ENCODE peak calls at places on chromosomes 11 and 22, in nine cellular contexts. P is spleen, T is esophagus squamous epithelium, F is body of pancreas, E is suprapubic skin, Z is IMR-90, V is heart left ventricle, L is lower leg skin, S is stomach. U is an unnamed sample.

GRCh38 chr11:116696381-116696941 is 76.3 kb downstream of the BUD13 start:
- DNase-seq in P (peak; percentile 59), T (no peak), F (no peak), E (peak; percentile 59), Z (no peak), V (no peak), L (peak; percentile 13), S (peak; percentile 9), U (peak; percentile 30)

GRCh38 chr11:34972892-34973291 is 56.5 kb downstream of the PDHX start:
- DNase-seq in P (no peak), T (no peak), F (no peak), E (no peak), Z (peak; percentile 87), V (no peak), L (no peak), S (no peak), U (no peak)

GRCh38 chr22:41772198-41772597 is 28.3 kb upstream of the CCDC134 start:
- DNase-seq in P (no peak), T (no peak), F (no peak), E (no peak), Z (no peak), V (no peak), L (no peak), S (no peak), U (no peak)

GRCh38 chr22:22546490-22546889 is 12.6 kb downstream of the PRAME start:
- DNase-seq in P (no peak), T (no peak), F (no peak), E (no peak), Z (peak; percentile 8), V (no peak), L (peak; percentile 15), S (no peak), U (no peak)

GRCh38 chr22:29947410-29948387 is 64.7 kb downstream of the MTMR3 start:
- DNase-seq in P (no peak), T (no peak), F (no peak), E (no peak), Z (peak; percentile 47), V (no peak), L (no peak), S (no peak), U (no peak)

GRCh38 chr11:133793271-133793848 is 52.0 kb downstream of the SPATA19 start:
- DNase-seq in P (no peak), T (no peak), F (no peak), E (no peak), Z (no peak), V (no peak), L (no peak), S (no peak), U (no peak)

GRCh38 chr11:12200359-12201015 is 90.1 kb downstream of the MICAL2 start:
- DNase-seq in P (no peak), T (no peak), F (peak; percentile 66), E (no peak), Z (peak; percentile 83), V (peak; percentile 82), L (no peak), S (no peak), U (peak; percentile 56)

GRCh38 chr22:48673806-48674500 is 1153.7 kb downstream of the BRD1 start:
- DNase-seq in P (no peak), T (no peak), F (no peak), E (no peak), Z (no peak), V (no peak), L (no peak), S (no peak), U (no peak)

GRCh38 chr11:469684-470667 is 19.9 kb downstream of the PTDSS2 start:
- DNase-seq in P (peak; percentile 76), T (no peak), F (peak; percentile 59), E (peak; percentile 84), Z (peak; percentile 81), V (no peak), L (peak; percentile 79), S (peak; percentile 63), U (peak; percentile 48)

GRCh38 chr22:30044369-30044768 is 35.9 kb upstream of the HORMAD2 start:
- DNase-seq in P (no peak), T (no peak), F (peak; percentile 87), E (peak; percentile 67), Z (peak; percentile 93), V (no peak), L (no peak), S (peak; percentile 43), U (no peak)

GRCh38 chr11:75245356-75246005 is 4.9 kb downstream of the TPBGL start:
- DNase-seq in P (peak; percentile 44), T (no peak), F (no peak), E (peak; percentile 47), Z (no peak), V (no peak), L (no peak), S (peak; percentile 8), U (peak; percentile 19)

GRCh38 chr11:95520765-95521542 is 268.6 kb downstream of the FAM76B start:
- DNase-seq in P (no peak), T (no peak), F (no peak), E (no peak), Z (no peak), V (no peak), L (peak; percentile 44), S (no peak), U (no peak)

GRCh38 chr11:112157274-112157766 is 6.6 kb downstream of the IL18 start:
- DNase-seq in P (no peak), T (no peak), F (peak; percentile 69), E (no peak), Z (peak; percentile 100), V (no peak), L (peak; percentile 61), S (no peak), U (no peak)

GRCh38 chr11:60193687-60194433 is 11.0 kb upstream of the MS4A6A start:
- DNase-seq in P (no peak), T (no peak), F (peak; percentile 68), E (no peak), Z (peak; percentile 11), V (no peak), L (peak; percentile 54), S (peak; percentile 46), U (no peak)

GRCh38 chr22:31253949-31254348 is 38.3 kb downstream of the PIK3IP1 start:
- DNase-seq in P (no peak), T (no peak), F (peak; percentile 92), E (peak; percentile 82), Z (no peak), V (peak; percentile 46), L (peak; percentile 78), S (peak; percentile 89), U (peak; percentile 99)

GRCh38 chr11:79013509-79013908 is 427.3 kb downstream of the TENM4 start:
- DNase-seq in P (no peak), T (no peak), F (no peak), E (no peak), Z (peak; percentile 50), V (no peak), L (no peak), S (no peak), U (no peak)

GRCh38 chr11:5123802-5124521 is 14.2 kb downstream of the OR52A5 start:
- DNase-seq in P (no peak), T (no peak), F (peak; percentile 64), E (no peak), Z (peak; percentile 76), V (peak; percentile 28), L (peak; percentile 30), S (peak; percentile 58), U (no peak)

GRCh38 chr11:74780277-74780870 is 31.7 kb downstream of the RNF169 start:
- DNase-seq in P (no peak), T (no peak), F (no peak), E (no peak), Z (peak; percentile 7), V (no peak), L (no peak), S (no peak), U (no peak)

GRCh38 chr11:57649826-57650738 is at the start of gene YPEL4:
- DNase-seq in P (peak; percentile 81), T (no peak), F (peak; percentile 52), E (no peak), Z (peak; percentile 83), V (no peak), L (peak; percentile 63), S (no peak), U (peak; percentile 60)
- TF ChIP-seq POLR2A in P (no peak), T (no peak), F (no peak), E (no peak), Z (no peak), V (no peak), L (no peak), S (no peak), U (no peak)

GRCh38 chr11:85810871-85811611 is at the start of gene SYTL2:
- DNase-seq in P (peak; percentile 92), T (no peak), F (peak; percentile 74), E (peak; percentile 79), Z (peak; percentile 48), V (peak; percentile 76), L (peak; percentile 37), S (peak; percentile 82), U (peak; percentile 35)
- TF ChIP-seq POLR2A in P (peak; percentile 69), T (peak; percentile 80), F (peak; percentile 65), E (peak; percentile 64), Z (peak; percentile 24), V (no peak), L (no peak), S (no peak), U (peak; percentile 25)

DNA sequence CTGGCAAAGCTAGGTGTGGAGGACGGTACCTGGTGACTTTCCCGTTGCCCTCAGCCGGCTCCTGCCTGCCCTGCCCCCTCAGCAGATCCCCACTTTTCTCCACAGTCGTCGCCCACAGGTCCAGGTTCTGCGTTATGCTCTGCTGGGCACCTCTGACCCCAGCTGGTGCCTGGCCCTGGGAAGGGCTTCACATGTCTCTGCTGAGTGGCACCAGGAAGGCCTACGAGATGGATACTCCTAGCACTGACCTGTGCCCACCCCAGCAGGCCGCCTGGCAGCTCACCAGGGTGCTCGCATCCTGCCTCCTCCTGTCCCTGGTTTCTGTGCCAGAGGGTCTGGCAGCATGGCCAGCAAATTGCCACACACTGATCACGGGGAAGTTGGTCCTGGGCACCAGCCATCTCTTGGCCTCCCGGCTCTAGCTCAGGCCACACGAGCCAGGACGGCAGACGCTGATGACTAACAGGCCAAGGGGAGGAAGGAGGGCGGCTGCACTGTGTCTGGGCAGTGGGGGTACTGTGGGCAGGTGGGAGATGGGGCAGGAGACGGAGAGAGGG is 13.8 kb downstream of the CARS1 start:
- DNase-seq in P (peak; percentile 64), T (no peak), F (peak; percentile 90), E (no peak), Z (no peak), V (peak; percentile 88), L (no peak), S (peak; percentile 78), U (peak; percentile 89)
- TF ChIP-seq POLR2A in P (no peak), T (no peak), F (no peak), E (no peak), Z (no peak), V (no peak), L (no peak), S (no peak), U (no peak)

DNA sequence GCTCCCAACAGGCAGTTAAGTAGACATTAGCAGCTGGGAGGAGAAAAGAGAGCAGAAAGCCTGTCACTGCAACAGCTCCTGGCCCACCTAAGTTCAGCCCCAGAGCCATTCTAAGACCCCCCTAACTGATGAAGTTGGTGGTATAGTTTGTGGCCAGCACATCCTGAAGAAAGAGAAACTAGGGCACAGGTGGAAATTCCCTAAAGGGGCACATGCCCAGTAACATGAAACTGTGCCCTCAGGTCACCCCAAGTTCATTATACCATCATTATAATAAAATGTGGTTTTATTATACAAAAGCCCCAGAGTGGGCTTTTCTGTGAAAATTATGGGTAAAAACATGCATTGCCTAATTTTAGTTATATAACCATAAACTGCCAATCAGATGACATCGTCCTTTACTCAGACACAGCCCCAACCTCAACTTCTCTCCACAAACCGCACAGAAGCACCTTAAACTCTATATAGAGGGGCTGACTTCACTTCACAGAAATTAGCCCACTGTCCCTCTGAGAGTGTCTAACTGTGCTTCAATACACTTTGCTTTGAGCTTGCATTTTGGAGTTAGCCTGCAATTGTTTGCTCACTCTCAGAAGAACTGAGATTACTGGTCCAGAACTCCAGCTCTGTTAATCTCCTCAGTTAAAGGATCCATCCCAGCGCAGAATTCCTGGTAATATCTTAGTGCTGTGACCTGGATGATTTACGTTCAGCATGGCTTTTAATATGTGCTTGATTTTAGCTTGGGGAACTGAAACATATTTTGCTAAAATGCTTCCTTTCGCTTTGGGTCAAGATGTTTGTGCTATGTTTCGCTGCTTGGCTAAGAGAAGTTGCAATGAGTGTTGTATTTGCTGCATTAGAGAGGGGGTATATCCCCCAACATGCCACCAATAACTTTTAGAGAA is 1.8 kb upstream of the APOL3 start:
- DNase-seq in P (no peak), T (no peak), F (no peak), E (no peak), Z (no peak), V (no peak), L (no peak), S (no peak), U (no peak)
- TF ChIP-seq POLR2A in P (no peak), T (no peak), F (no peak), E (no peak), Z (no peak), V (no peak), L (no peak), S (no peak), U (no peak)

U was measured in breast epithelium.